ENCODE peak calls at places on chromosomes 11 and 22, in ten cellular contexts. L, W, B, Z, N, R, V, H, S and D are unnamed samples. For H3K9me3, the result is how much of the 10 kb centered on the place peaks cover.

GRCh38 chr11:130675456-130675855 is 227.0 kb downstream of the ADAMTS15 start:
- DNase-seq in W (no peak), L (no peak), H (peak), N (peak), V (peak), S (no peak), B (no peak), Z (no peak), R (no peak), D (no peak)

GRCh38 chr11:28606930-28607329 is 498.7 kb downstream of the METTL15 start:
- DNase-seq in Z (no peak), H (no peak), B (no peak), V (no peak), W (no peak), S (no peak), R (peak), L (no peak), N (peak), D (no peak)

GRCh38 chr22:41799486-41800347 is 762 bp upstream of the CCDC134 start:
- DNase-seq in L (peak), S (peak), W (peak), V (peak), H (peak), B (no peak), Z (peak), N (peak), R (peak), D (no peak)

GRCh38 chr22:50136431-50137047 is 34.0 kb upstream of the PANX2 start:
- DNase-seq in H (no peak), N (peak), L (no peak), R (no peak), V (no peak), S (no peak), B (no peak), Z (no peak), W (no peak), D (no peak)

GRCh38 chr11:28017816-28018215 is 90.1 kb downstream of the KIF18A start:
- DNase-seq in N (peak), V (no peak), Z (no peak), W (no peak), R (no peak), B (no peak), S (no peak), L (no peak), H (no peak), D (no peak)

GRCh38 chr11:120385110-120385509 is 48.9 kb downstream of the ARHGEF12 start:
- DNase-seq in Z (no peak), N (peak), B (no peak), S (no peak), R (no peak), V (no peak), W (peak), L (no peak), H (no peak), D (no peak)

GRCh38 chr11:74417860-74418508 is 19.8 kb upstream of the PGM2L1 start:
- DNase-seq in Z (no peak), L (no peak), H (no peak), B (no peak), S (no peak), V (no peak), W (no peak), R (no peak), N (no peak), D (no peak)

GRCh38 chr22:43343262-43343988 is at the start of gene SCUBE1:
- DNase-seq in H (no peak), L (peak), V (peak), N (peak), W (peak), Z (peak), S (peak), R (peak), B (no peak), D (peak)

GRCh38 chr11:14617241-14618027 is 26.2 kb upstream of the PDE3B start:
- DNase-seq in S (no peak), B (no peak), Z (no peak), L (no peak), H (no peak), N (peak), W (no peak), R (no peak), V (no peak), D (no peak)

GRCh38 chr22:29004647-29005371 is 56.8 kb downstream of the C22orf31 start:
- DNase-seq in V (peak), H (no peak), Z (peak), W (peak), L (peak), R (peak), B (no peak), S (peak), N (no peak), D (no peak)

GRCh38 chr11:95192717-95193116 is 38.3 kb downstream of the SESN3 start:
- DNase-seq in V (no peak), B (no peak), R (no peak), W (no peak), H (no peak), L (no peak), S (no peak), N (no peak), Z (no peak), D (no peak)

GRCh38 chr11:131217313-131218297 is 152.8 kb upstream of the NTM start:
- DNase-seq in B (no peak), V (no peak), R (no peak), H (no peak), Z (no peak), N (no peak), L (no peak), W (no peak), S (no peak), D (no peak)

GRCh38 chr11:66032962-66033735 is 6.9 kb upstream of the CATSPER1 start:
- DNase-seq in Z (no peak), W (no peak), L (no peak), S (no peak), B (no peak), R (no peak), V (no peak), N (no peak), H (no peak), D (peak)

GRCh38 chr11:45252134-45252856 is 33.8 kb downstream of the SYT13 start:
- DNase-seq in N (peak), S (peak), L (peak), V (peak), Z (peak), W (peak), R (peak), H (no peak), B (no peak), D (peak)

GRCh38 chr11:18384157-18384641 is 10.2 kb upstream of the LDHA start:
- DNase-seq in V (peak), N (peak), R (no peak), H (peak), S (peak), W (peak), Z (peak), L (peak), B (no peak), D (peak)

GRCh38 chr22:44730034-44730433 is 22.3 kb upstream of the ARHGAP8 start:
- DNase-seq in H (no peak), N (no peak), V (no peak), S (no peak), W (no peak), B (no peak), L (no peak), R (no peak), Z (no peak), D (no peak)

GRCh38 chr22:32574397-32574796 is 99.8 kb downstream of the FBXO7 start:
- DNase-seq in L (no peak), H (no peak), N (no peak), V (no peak), W (no peak), Z (no peak), R (no peak), B (no peak), S (no peak), D (no peak)

GRCh38 chr11:64598106-64598796 is 7.2 kb downstream of the SLC22A12 start:
- DNase-seq in W (no peak), B (no peak), Z (no peak), L (peak), N (no peak), V (no peak), R (peak), H (no peak), S (no peak), D (no peak)

GRCh38 chr11:2380807-2381350 is 3.8 kb downstream of the CD81 start:
- DNase-seq in N (peak), S (peak), L (peak), H (peak), R (peak), W (no peak), B (no peak), Z (peak), V (peak), D (no peak)

GRCh38 chr11:90189011-90189410 is 33.8 kb downstream of the CHORDC1 start:
- DNase-seq in H (no peak), W (no peak), N (no peak), R (no peak), B (no peak), S (no peak), L (no peak), V (no peak), Z (no peak), D (no peak)

GRCh38 chr11:12280199-12280837 is 97.1 kb upstream of the PARVA start:
- DNase-seq in N (no peak), R (no peak), Z (no peak), S (peak), V (peak), L (no peak), B (no peak), W (peak), H (no peak), D (no peak)

GRCh38 chr11:124882339-124883071 is 15.2 kb downstream of the ROBO4 start:
- DNase-seq in V (no peak), B (no peak), R (no peak), L (peak), H (no peak), S (no peak), W (no peak), N (peak), Z (peak), D (no peak)

GRCh38 chr11:58926695-58927094 is 12.6 kb upstream of the GLYATL1 start:
- DNase-seq in R (no peak), L (no peak), B (no peak), H (no peak), Z (no peak), V (no peak), W (no peak), N (peak), S (no peak), D (no peak)

GRCh38 chr22:49964493-49965290 is 4.1 kb downstream of the PIM3 start:
- DNase-seq in N (no peak), V (peak), Z (peak), S (peak), B (no peak), H (peak), R (peak), L (peak), W (peak), D (peak)

GRCh38 chr22:17931400-17931825 is 92.9 kb downstream of the MICAL3 start:
- DNase-seq in N (no peak), W (no peak), Z (peak), V (peak), H (no peak), R (no peak), L (peak), B (no peak), S (peak), D (no peak)

GRCh38 chr11:62539238-62539925 is 7.2 kb downstream of the AHNAK start:
- DNase-seq in L (peak), Z (peak), S (peak), B (no peak), W (peak), V (peak), R (peak), N (peak), H (peak), D (no peak)

GRCh38 chr22:48695731-48696305 is 1131.9 kb downstream of the BRD1 start:
- DNase-seq in B (no peak), W (no peak), S (no peak), L (no peak), Z (no peak), N (no peak), R (peak), H (no peak), V (no peak), D (no peak)
- H3K9me3 ChIP-seq in B (under half), W (under half), S (under half), L (under half), Z (under half), N (under half), R (under half), H (under half), V (under half), D (under half)

DNA sequence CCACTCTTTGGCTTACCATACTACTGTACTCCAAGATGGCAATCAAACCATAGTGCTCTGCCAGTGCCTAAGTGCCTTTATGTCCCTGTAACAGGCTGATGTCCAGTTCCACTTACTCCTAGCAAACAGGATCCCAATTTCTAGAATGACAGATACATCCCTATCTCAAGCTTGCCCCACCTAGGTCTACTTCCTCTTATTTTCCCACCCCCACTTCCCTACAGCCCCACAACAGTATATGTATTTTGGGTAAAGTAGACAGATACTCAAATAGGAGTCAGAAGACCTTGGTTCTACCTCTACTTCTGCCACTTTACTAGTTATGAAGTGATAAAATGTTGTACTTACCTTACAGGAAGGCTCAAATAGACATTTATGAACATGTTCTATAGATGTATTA is 24.1 kb downstream of the SIK3 start:
- DNase-seq in V (no peak), R (no peak), H (no peak), N (no peak), S (no peak), B (no peak), L (no peak), Z (no peak), W (no peak), D (no peak)
- H3K9me3 ChIP-seq in V (under half), R (under half), H (under half), N (under half), S (under half), B (under half), L (under half), Z (under half), W (under half), D (under half)

GRCh38 chr11:87043894-87044293 is 6.2 kb downstream of the TMEM135 start:
- DNase-seq in V (no peak), H (no peak), Z (no peak), R (no peak), S (no peak), W (no peak), B (no peak), L (no peak), N (no peak), D (no peak)
- H3K9me3 ChIP-seq in V (under half), H (under half), Z (under half), R (under half), S (under half), W (under half), B (under half), L (under half), N (under half), D (under half)

GRCh38 chr11:118342503-118343161 is at the start of gene CD3D:
- DNase-seq in Z (no peak), L (no peak), V (no peak), N (no peak), B (peak), W (no peak), S (no peak), H (no peak), R (no peak), D (no peak)
- H3K9me3 ChIP-seq in Z (under half), L (under half), V (under half), N (under half), B (under half), W (under half), S (under half), H (under half), R (under half), D (under half)

GRCh38 chr11:79201637-79202347 is 239.0 kb downstream of the TENM4 start:
- DNase-seq in N (no peak), V (no peak), W (no peak), S (no peak), H (no peak), R (no peak), Z (no peak), B (no peak), L (no peak), D (no peak)

GRCh38 chr11:79200398-79201070 is 240.3 kb downstream of the TENM4 start:
- DNase-seq in H (no peak), B (no peak), S (no peak), V (no peak), N (no peak), L (no peak), W (no peak), Z (no peak), R (no peak), D (no peak)

GRCh38 chr11:79198203-79198897 is 242.5 kb downstream of the TENM4 start:
- DNase-seq in S (no peak), H (no peak), R (no peak), B (no peak), W (no peak), N (no peak), V (peak), Z (no peak), L (no peak), D (no peak)

GRCh38 chr11:79198898-79199250 is 242.0 kb downstream of the TENM4 start:
- DNase-seq in V (no peak), Z (no peak), B (no peak), R (no peak), L (no peak), H (no peak), W (no peak), S (no peak), N (peak), D (no peak)

DNA sequence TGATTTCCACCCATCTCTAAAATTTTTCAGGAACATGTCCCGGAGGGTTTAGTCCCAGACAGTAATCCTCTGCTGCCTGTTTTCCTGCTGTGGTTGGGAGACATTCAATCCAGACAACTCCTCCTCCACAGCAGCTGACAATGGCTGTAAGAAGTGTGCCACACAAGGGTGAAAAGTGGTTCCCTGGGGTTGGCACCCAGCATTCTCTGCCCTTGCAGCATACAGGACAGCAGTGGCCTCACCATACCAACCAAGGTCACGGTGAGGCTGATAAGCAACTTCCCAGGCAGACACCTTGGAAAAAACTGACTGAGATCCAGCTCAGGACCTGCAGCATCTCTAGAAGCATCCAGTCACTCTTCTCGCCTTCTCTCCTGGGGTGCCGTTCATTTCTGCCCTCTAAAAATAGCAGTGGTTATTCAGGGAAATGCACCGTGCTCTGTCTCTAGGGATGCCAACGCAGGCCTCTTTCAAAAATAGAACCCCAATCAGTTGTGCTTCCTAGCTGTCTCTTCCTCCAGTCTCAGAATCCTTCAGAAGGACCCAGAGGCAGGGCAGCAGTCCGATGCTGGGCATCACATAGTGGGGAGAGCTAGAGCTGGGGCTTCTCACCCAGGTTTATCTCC is 241.0 kb downstream of the TENM4 start:
- DNase-seq in Z (no peak), V (peak), S (no peak), R (no peak), N (no peak), B (no peak), L (no peak), H (no peak), W (no peak), D (no peak)
- H3K9me3 ChIP-seq in Z (under half), V (under half), S (under half), R (under half), N (under half), B (under half), L (under half), H (under half), W (under half), D (under half)

DNA sequence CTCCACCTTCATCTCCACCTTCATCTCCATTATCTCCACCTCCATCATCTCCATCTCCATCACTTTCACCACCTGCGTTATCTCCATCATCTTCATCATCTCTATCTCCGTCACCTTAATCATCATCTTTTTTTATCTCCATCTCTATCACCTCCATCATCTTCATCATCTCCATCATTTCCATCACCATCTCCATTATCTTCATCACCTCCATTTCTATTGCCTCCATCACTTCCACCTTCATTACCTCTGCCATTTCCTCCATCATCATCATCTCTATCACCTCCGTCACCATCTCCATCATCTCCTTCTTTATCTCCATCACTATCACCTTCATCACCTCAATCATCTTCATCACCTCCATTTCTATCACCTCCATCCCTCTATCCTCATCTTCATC is 573.5 kb downstream of the TBC1D22A start:
- DNase-seq in W (no peak), H (no peak), V (no peak), Z (no peak), R (no peak), L (no peak), B (no peak), S (no peak), N (no peak), D (no peak)
- H3K9me3 ChIP-seq in W (under half), H (under half), V (under half), Z (under half), R (under half), L (under half), B (under half), S (under half), N (under half), D (under half)

DNA sequence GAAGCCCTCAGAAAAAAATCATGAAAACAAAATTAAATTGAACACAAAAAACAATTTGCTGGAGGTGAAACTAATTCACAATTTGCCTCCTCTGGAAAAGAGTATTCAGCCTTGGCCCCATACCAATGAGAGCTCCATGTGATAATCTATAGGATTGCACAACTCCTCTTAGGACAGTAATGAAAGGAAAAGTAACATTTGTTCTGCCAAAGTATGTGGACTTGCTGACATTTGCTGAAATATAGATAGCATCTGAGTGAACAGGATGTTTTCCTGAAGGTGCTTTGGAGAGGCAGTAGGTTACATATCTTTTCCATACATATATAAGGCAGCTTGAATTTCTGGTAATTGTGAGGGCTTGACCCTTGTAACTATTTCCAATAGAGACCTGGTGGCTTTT is 122.8 kb downstream of the OR4C45 start:
- DNase-seq in Z (no peak), V (no peak), R (no peak), W (no peak), N (no peak), H (no peak), B (no peak), S (no peak), L (no peak), D (no peak)
- H3K9me3 ChIP-seq in Z (under half), V (under half), R (under half), W (under half), N (under half), H (under half), B (under half), S (under half), L (under half), D (under half)

GRCh38 chr11:109604506-109604905 is 182.5 kb downstream of the C11orf87 start:
- DNase-seq in R (no peak), B (no peak), V (no peak), H (no peak), S (no peak), Z (no peak), L (no peak), W (no peak), N (peak), D (no peak)
- H3K9me3 ChIP-seq in R (under half), B (under half), V (under half), H (under half), S (under half), Z (under half), L (under half), W (under half), N (under half), D (under half)